ENCODE peak calls at places on chromosomes 16 and 17, in nine cellular contexts. A, H, Z, F, Q, S, D, K and P are unnamed samples.
A peak's percentile ranks its signal among the peaks of the same experiment; 100 is the strongest.

GRCh38 chr17:4953461-4953961 is 2.6 kb downstream of the ENO3 start:
- DNase-seq in S (no peak), D (no peak), A (peak; percentile 58), K (no peak), F (no peak), Z (no peak), H (no peak), Q (no peak), P (no peak)

GRCh38 chr17:42178817-42179216 is 2.1 kb downstream of the KCNH4 start:
- DNase-seq in F (peak; percentile 54), H (no peak), Q (no peak), K (no peak), D (no peak), Z (no peak), A (no peak), S (no peak), P (no peak)

GRCh38 chr17:72998343-72998742 is 94.1 kb downstream of the SLC39A11 start:
- DNase-seq in S (no peak), D (no peak), H (no peak), F (no peak), Z (no peak), Q (no peak), K (no peak), A (no peak), P (no peak)

GRCh38 chr17:59423903-59424302 is 92.4 kb downstream of the YPEL2 start:
- DNase-seq in F (no peak), Q (no peak), A (no peak), S (no peak), K (no peak), Z (no peak), D (no peak), H (no peak), P (no peak)

GRCh38 chr17:77963441-77963840 is 4.9 kb downstream of the TNRC6C start:
- DNase-seq in Z (no peak), D (no peak), A (peak; percentile 85), S (peak; percentile 38), H (no peak), F (peak; percentile 68), Q (peak; percentile 78), K (no peak), P (no peak)

GRCh38 chr17:47829870-47830269 is 1.5 kb downstream of the MRPL10 start:
- DNase-seq in S (no peak), D (no peak), H (no peak), Z (no peak), F (peak; percentile 59), Q (no peak), A (no peak), K (no peak), P (no peak)

GRCh38 chr17:36722121-36722902 is 120.9 kb downstream of the MRM1 start:
- DNase-seq in F (peak; percentile 90), H (peak; percentile 50), S (peak; percentile 81), Z (peak; percentile 86), A (no peak), K (no peak), D (peak; percentile 55), Q (no peak), P (no peak)

GRCh38 chr16:58652741-58653140 is 23.1 kb upstream of the CNOT1 start:
- DNase-seq in F (no peak), D (no peak), H (no peak), Z (peak; percentile 16), K (no peak), S (peak; percentile 23), Q (no peak), A (peak; percentile 82), P (no peak)

GRCh38 chr17:6525731-6526130 is 30.6 kb downstream of the PITPNM3 start:
- DNase-seq in S (no peak), Z (no peak), K (no peak), Q (no peak), H (no peak), F (no peak), A (no peak), D (no peak), P (no peak)

GRCh38 chr16:72857841-72858594 is 189.9 kb downstream of the ZFHX3 start:
- DNase-seq in H (no peak), A (no peak), S (peak; percentile 55), D (no peak), F (no peak), Q (no peak), K (no peak), Z (no peak), P (no peak)

GRCh38 chr16:75572859-75573542 is 6.8 kb downstream of the GABARAPL2 start:
- DNase-seq in D (no peak), S (no peak), K (no peak), Z (no peak), H (no peak), A (no peak), Q (no peak), F (no peak), P (no peak)

GRCh38 chr17:31275126-31275525 is 21.9 kb downstream of the OMG start:
- DNase-seq in D (no peak), Q (no peak), F (no peak), H (no peak), S (no peak), K (no peak), Z (no peak), A (no peak), P (no peak)

GRCh38 chr16:56305956-56306565 is 114.8 kb downstream of the GNAO1 start:
- DNase-seq in F (no peak), D (no peak), A (no peak), Z (no peak), H (no peak), Q (no peak), S (no peak), K (no peak), P (no peak)

GRCh38 chr17:69760562-69760961 is 314.5 kb upstream of the KCNJ16 start:
- DNase-seq in F (peak; percentile 1), S (no peak), A (no peak), H (no peak), D (no peak), K (no peak), Q (no peak), Z (no peak), P (no peak)

GRCh38 chr17:55140751-55141150 is 124.0 kb upstream of the HLF start:
- DNase-seq in K (no peak), Z (no peak), D (no peak), S (no peak), H (no peak), A (no peak), F (no peak), Q (no peak), P (no peak)

GRCh38 chr17:21108651-21109050 is 18.1 kb upstream of the DHRS7B start:
- DNase-seq in Z (no peak), H (no peak), F (no peak), A (no peak), K (no peak), D (no peak), S (no peak), Q (no peak), P (no peak)

GRCh38 chr17:2275722-2276121 is 27.9 kb downstream of the SMG6 start:
- DNase-seq in S (no peak), H (no peak), K (no peak), A (no peak), Q (no peak), F (no peak), Z (no peak), D (no peak), P (no peak)

GRCh38 chr16:11871193-11871592 is 19.9 kb upstream of the RSL1D1 start:
- DNase-seq in Q (no peak), D (no peak), A (peak; percentile 12), Z (peak; percentile 13), H (no peak), S (peak; percentile 3), K (no peak), F (no peak), P (no peak)

GRCh38 chr17:4407851-4408250 is 25.9 kb upstream of the SPNS3 start:
- DNase-seq in A (no peak), H (no peak), Q (no peak), S (no peak), K (no peak), F (no peak), Z (no peak), D (no peak), P (no peak)

GRCh38 chr16:81005644-81006471 is 827 bp downstream of the CMC2 start:
- DNase-seq in F (no peak), Q (no peak), D (no peak), S (peak; percentile 21), A (no peak), H (no peak), Z (peak; percentile 6), K (no peak), P (no peak)

GRCh38 chr17:81365148-81365600 is 30.1 kb upstream of the BAHCC1 start:
- DNase-seq in Q (no peak), S (peak; percentile 83), Z (peak; percentile 65), A (no peak), D (no peak), F (peak; percentile 68), H (no peak), K (no peak), P (no peak)

GRCh38 chr17:29742210-29742513 is 119.5 kb upstream of the CORO6 start:
- DNase-seq in D (no peak), K (no peak), Q (no peak), Z (no peak), S (no peak), F (no peak), A (no peak), H (no peak), P (no peak)

GRCh38 chr17:11996722-11997146 is 541 bp downstream of the ZNF18 start:
- DNase-seq in Z (no peak), S (no peak), D (no peak), Q (no peak), A (peak; percentile 75), H (no peak), K (no peak), F (peak; percentile 75), P (no peak)

GRCh38 chr17:65442250-65442649 is 119.2 kb downstream of the AXIN2 start:
- DNase-seq in F (no peak), D (no peak), H (no peak), A (no peak), K (no peak), Z (no peak), S (no peak), Q (no peak), P (no peak)

GRCh38 chr17:70535986-70536385 is 366.7 kb downstream of the KCNJ2 start:
- DNase-seq in S (no peak), Z (no peak), A (peak; percentile 9), D (no peak), K (no peak), H (no peak), Q (no peak), F (no peak), P (no peak)

GRCh38 chr17:78665952-78666920 is 89.0 kb upstream of the DNAH17 start:
- DNase-seq in H (no peak), Z (no peak), D (peak; percentile 12), A (peak; percentile 47), F (peak; percentile 80), Q (no peak), S (peak; percentile 28), K (no peak), P (no peak)

GRCh38 chr16:89973235-89973634 is 24.7 kb downstream of the DEF8 start:
- DNase-seq in D (no peak), K (no peak), Q (no peak), Z (no peak), F (no peak), H (no peak), S (no peak), A (no peak), P (no peak)

GRCh38 chr17:62778990-62779681 is 29.0 kb downstream of the MARCHF10 start:
- DNase-seq in Z (no peak), F (no peak), D (no peak), Q (peak; percentile 88), A (peak; percentile 78), H (peak; percentile 40), K (no peak), S (no peak), P (no peak)

GRCh38 chr17:47999612-48000011 is 28.7 kb downstream of the CDK5RAP3 start:
- DNase-seq in S (no peak), K (no peak), Q (no peak), F (peak; percentile 26), Z (no peak), A (no peak), D (no peak), H (no peak), P (no peak)

GRCh38 chr17:34443832-34444469 is 80.9 kb upstream of the CCL1 start:
- DNase-seq in D (no peak), S (peak; percentile 60), K (no peak), Z (peak; percentile 23), H (peak; percentile 6), A (peak; percentile 15), F (peak; percentile 14), Q (no peak), P (no peak)

GRCh38 chr17:5584383-5584951 is at the start of gene NLRP1:
- DNase-seq in A (peak; percentile 82), K (peak; percentile 45), H (peak; percentile 21), Z (no peak), D (peak; percentile 89), Q (peak; percentile 75), S (no peak), F (peak; percentile 99), P (peak; percentile 83)